ENCODE peak calls at places on chromosome 7, in five cellular contexts. F, G, X, A and Z are unnamed samples.

GRCh38 chr7:116674508-116675173 is 2.6 kb downstream of the MET start:
- DNase-seq in X (peak; percentile 83), F (no peak), A (no peak), G (no peak), Z (no peak)

GRCh38 chr7:106608664-106609063 is 52.3 kb downstream of the CCDC71L start:
- DNase-seq in A (no peak), F (no peak), G (no peak), X (no peak), Z (no peak)

GRCh38 chr7:130079846-130080394 is 9.6 kb downstream of the KLHDC10 start:
- DNase-seq in G (no peak), F (no peak), A (no peak), X (no peak), Z (no peak)

GRCh38 chr7:101960323-101960722 is 142.9 kb downstream of the CUX1 start:
- DNase-seq in A (no peak), F (no peak), X (no peak), G (no peak), Z (no peak)

GRCh38 chr7:155470186-155470487 is 12.2 kb downstream of the EN2 start:
- DNase-seq in G (no peak), F (no peak), A (no peak), X (no peak), Z (no peak)

GRCh38 chr7:141097430-141097829 is 23.6 kb downstream of the TMEM178B start:
- DNase-seq in A (no peak), G (no peak), F (no peak), X (no peak), Z (no peak)

GRCh38 chr7:48148311-48148710 is 22.9 kb upstream of the ABCA13 start:
- DNase-seq in X (no peak), G (no peak), A (no peak), F (no peak), Z (no peak)

GRCh38 chr7:39271386-39271785 is 293.7 kb downstream of the POU6F2 start:
- DNase-seq in F (peak; percentile 52), X (no peak), A (peak; percentile 40), G (no peak), Z (peak; percentile 17)

GRCh38 chr7:4246536-4246935 is 435.6 kb upstream of the FOXK1 start:
- DNase-seq in G (no peak), F (peak; percentile 9), X (no peak), A (no peak), Z (no peak)

GRCh38 chr7:21542891-21543527 is at the start of gene DNAH11:
- DNase-seq in A (peak; percentile 50), G (no peak), X (peak; percentile 34), F (no peak), Z (peak; percentile 42)

GRCh38 chr7:151437866-151438516 is 1.9 kb downstream of the CRYGN start:
- DNase-seq in A (peak; percentile 39), X (no peak), F (no peak), G (no peak), Z (no peak)

GRCh38 chr7:66689081-66689480 is 51.5 kb upstream of the RABGEF1 start:
- DNase-seq in X (no peak), G (no peak), F (no peak), A (no peak), Z (no peak)

GRCh38 chr7:6023974-6024435 is 7.2 kb upstream of the ANKRD61 start:
- DNase-seq in G (no peak), F (no peak), X (no peak), A (no peak), Z (no peak)

GRCh38 chr7:34133356-34133982 is 228.1 kb downstream of the BMPER start:
- DNase-seq in A (no peak), X (peak; percentile 95), F (no peak), G (no peak), Z (no peak)

GRCh38 chr7:112023786-112024185 is 182.4 kb downstream of the DOCK4 start:
- DNase-seq in G (no peak), F (no peak), X (no peak), A (no peak), Z (no peak)

GRCh38 chr7:134434701-134435100 is 24.2 kb downstream of the AKR1B1 start:
- DNase-seq in G (no peak), A (no peak), F (no peak), X (no peak), Z (no peak)

GRCh38 chr7:38178695-38179344 is 775 bp downstream of the STARD3NL start:
- DNase-seq in G (peak; percentile 56), F (no peak), X (peak; percentile 62), A (no peak), Z (no peak)

GRCh38 chr7:23247602-23248335 is 1.2 kb downstream of the GPNMB start:
- DNase-seq in G (no peak), F (peak; percentile 46), X (no peak), A (peak; percentile 57), Z (peak; percentile 40)

GRCh38 chr7:80066646-80067045 is 68.0 kb upstream of the GNAI1 start:
- DNase-seq in A (no peak), F (no peak), G (no peak), X (no peak), Z (no peak)

GRCh38 chr7:69439040-69439439 is 159.2 kb upstream of the AUTS2 start:
- DNase-seq in A (no peak), G (no peak), F (no peak), X (no peak), Z (no peak)

GRCh38 chr7:50733552-50733951 is 49.1 kb downstream of the GRB10 start:
- DNase-seq in G (no peak), A (no peak), X (peak; percentile 95), F (no peak), Z (no peak)

GRCh38 chr7:116669769-116670168 is 2.2 kb upstream of the MET start:
- DNase-seq in F (no peak), G (no peak), X (peak; percentile 55), A (no peak), Z (no peak)

GRCh38 chr7:66138994-66139752 is 24.5 kb downstream of the CRCP start:
- DNase-seq in F (no peak), X (peak; percentile 56), A (no peak), G (no peak), Z (no peak)

GRCh38 chr7:36366005-36366583 is 23.6 kb upstream of the ANLN start:
- DNase-seq in X (no peak), G (no peak), F (no peak), A (no peak), Z (no peak)
- H3K4me3 ChIP-seq in X (peak overlapping the region; percentile 79), G (peak overlapping the region; percentile 65), F (peak overlapping the region; percentile 99), A (peak overlapping the region; percentile 66), Z (peak overlapping the region; percentile 65)

DNA sequence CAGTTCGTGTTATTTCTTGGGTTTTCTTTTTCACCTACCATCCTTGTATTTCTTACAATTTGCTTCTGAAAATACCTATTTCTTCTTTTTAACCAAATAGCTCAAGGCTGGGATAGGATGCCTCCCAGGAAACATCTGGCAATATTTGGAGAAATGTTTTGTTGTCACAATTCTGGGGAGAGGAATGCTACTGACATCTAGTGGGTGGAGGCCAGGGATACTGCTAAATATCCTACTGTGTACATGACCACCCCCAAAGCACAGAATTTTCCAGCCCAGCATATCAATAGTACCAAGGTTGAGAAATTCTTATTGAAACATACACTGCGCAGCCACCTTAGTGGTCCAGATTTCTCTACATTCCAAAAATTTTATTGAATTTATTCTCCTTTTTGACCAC is 55.5 kb downstream of the CNTNAP2 start:
- DNase-seq in F (no peak), A (no peak), G (no peak), X (no peak), Z (no peak)
- H3K9me3 ChIP-seq in F (no peaks in the 10 kb centered on the region), A (no peaks in the 10 kb centered on the region), G (no peaks in the 10 kb centered on the region), X (no peaks in the 10 kb centered on the region), Z (no peaks in the 10 kb centered on the region)

DNA sequence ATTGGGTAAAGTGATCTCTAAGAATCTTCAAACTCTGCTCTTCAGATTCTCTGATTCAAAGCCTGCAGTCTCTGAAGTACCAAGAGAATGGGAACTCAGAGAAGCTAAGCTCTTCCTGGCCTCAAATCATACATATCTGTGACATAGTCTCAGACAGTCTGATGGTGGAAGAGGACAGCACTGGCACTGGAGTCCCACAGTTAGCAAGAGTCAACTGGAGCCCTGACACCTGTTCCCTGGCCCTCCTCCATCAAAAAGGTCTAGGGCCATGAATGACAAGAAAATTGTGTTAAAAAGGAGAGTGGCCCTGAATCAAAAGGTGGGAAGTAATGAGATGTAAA is 37.7 kb downstream of the PRSS2 start:
- DNase-seq in X (no peak), F (no peak), G (no peak), A (no peak), Z (no peak)
- H3K27ac ChIP-seq in X (no peak overlapping the region), F (no peak overlapping the region), G (peak overlapping the region; percentile 86), A (no peak overlapping the region), Z (no peak overlapping the region)

DNA sequence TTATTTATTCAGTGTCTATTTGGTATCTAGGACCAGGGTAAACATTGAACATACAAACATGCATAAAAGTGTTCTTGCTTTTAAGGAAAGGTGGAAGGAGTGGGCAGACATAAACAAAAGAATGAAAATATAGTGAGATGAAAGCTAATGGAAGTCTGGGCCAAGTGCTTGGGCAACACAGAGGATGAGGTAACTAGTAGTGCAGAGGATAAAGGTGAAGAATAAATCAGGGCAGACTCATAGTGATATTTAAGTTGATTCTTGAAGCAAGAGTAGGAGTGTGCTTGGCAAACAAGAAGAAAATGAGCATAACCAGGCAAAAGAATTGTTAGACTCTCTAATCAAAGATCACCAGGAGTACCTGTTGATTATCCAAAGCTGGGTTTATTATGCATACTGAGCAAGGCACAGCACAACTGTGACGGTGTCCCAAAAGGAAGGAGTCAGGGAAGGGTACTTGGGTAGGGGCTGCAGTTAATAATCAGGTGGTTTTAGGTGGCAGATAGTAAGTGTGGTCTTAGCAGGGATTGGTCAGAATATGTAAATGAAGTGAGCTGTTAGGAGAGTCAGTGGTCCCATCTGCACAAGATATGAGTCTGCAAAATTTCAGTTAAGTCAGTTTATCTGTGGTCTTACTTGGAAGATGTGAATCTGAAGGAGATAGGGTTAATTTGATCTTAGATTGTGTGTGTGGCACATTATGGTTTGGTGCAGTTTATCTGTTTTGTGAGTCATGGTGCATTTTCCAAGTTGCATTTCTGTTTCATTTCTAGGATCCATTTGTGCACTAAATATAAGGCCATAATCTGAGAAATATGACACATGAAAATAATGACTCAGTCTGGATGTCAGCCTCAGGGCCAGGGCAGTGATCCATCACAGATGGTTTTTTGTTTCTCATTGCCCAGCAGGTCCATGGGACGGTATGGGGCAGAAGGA is 30.6 kb upstream of the TAX1BP1 start:
- DNase-seq in X (peak; percentile 72), A (no peak), G (no peak), F (no peak), Z (no peak)
- H3K4me3 ChIP-seq in X (no peak overlapping the region), A (no peak overlapping the region), G (no peak overlapping the region), F (no peak overlapping the region), Z (no peak overlapping the region)

GRCh38 chr7:144908943-144909556 is 73.2 kb upstream of the TPK1 start:
- DNase-seq in X (no peak), A (no peak), G (no peak), F (no peak), Z (no peak)
- H3K9me3 ChIP-seq in X (no peaks in the 10 kb centered on the region), A (no peaks in the 10 kb centered on the region), G (no peaks in the 10 kb centered on the region), F (no peaks in the 10 kb centered on the region), Z (no peaks in the 10 kb centered on the region)